ENCODE peak calls at places on chromosomes 5 and 9, in ten cellular contexts. N is SJSA1; F is aorta; J is PC-3; U is CD8-positive, alpha-beta T cell; D is body of pancreas; E is heart left ventricle; C is fibroblast of lung; W is IMR-90; T is transverse colon. L is an unnamed sample.

GRCh38 chr9:14314929-14315753 is 1.2 kb upstream of the NFIB start:
- DNase-seq in E (peak; percentile 98), N (peak; percentile 80), T (peak; percentile 91), F (peak; percentile 95), W (peak; percentile 34), J (peak; percentile 85), D (peak; percentile 97), C (peak; percentile 90), U (no peak), L (no peak)

GRCh38 chr5:142143878-142144277 is 35.3 kb downstream of the NDFIP1 start:
- DNase-seq in T (no peak), F (no peak), W (peak; percentile 58), D (no peak), U (no peak), E (no peak), N (no peak), C (peak; percentile 32), J (peak; percentile 50), L (peak; percentile 35)

GRCh38 chr9:36488322-36488838 is 84.3 kb upstream of the MELK start:
- DNase-seq in T (no peak), E (no peak), F (no peak), J (no peak), W (no peak), D (no peak), U (peak; percentile 18), C (no peak), N (peak; percentile 27), L (no peak)

GRCh38 chr9:99031319-99031718 is 73.6 kb upstream of the TGFBR1 start:
- DNase-seq in U (no peak), T (no peak), F (no peak), J (no peak), E (no peak), W (no peak), N (no peak), D (no peak), C (no peak), L (no peak)

GRCh38 chr9:131628821-131629197 is 83.5 kb downstream of the PRRT1B start:
- DNase-seq in E (no peak), J (no peak), U (no peak), W (no peak), D (no peak), T (no peak), C (no peak), N (no peak), F (no peak), L (no peak)

GRCh38 chr5:15574806-15575205 is 74.8 kb downstream of the FBXL7 start:
- DNase-seq in T (no peak), D (no peak), C (no peak), E (no peak), W (peak; percentile 7), F (no peak), N (no peak), J (no peak), U (no peak), L (no peak)

GRCh38 chr5:133337795-133338445 is 274.4 kb downstream of the FSTL4 start:
- DNase-seq in D (no peak), N (no peak), T (no peak), F (no peak), U (no peak), C (no peak), J (no peak), W (no peak), E (no peak), L (no peak)

GRCh38 chr5:33067291-33067690 is 356.2 kb downstream of the NPR3 start:
- DNase-seq in N (no peak), J (no peak), U (no peak), C (no peak), D (no peak), W (no peak), E (no peak), F (no peak), T (no peak), L (no peak)

GRCh38 chr5:116135344-116135743 is 50.5 kb downstream of the COMMD10 start:
- DNase-seq in N (no peak), U (peak; percentile 20), E (no peak), C (no peak), D (no peak), F (no peak), T (no peak), W (no peak), J (no peak), L (peak; percentile 14)

GRCh38 chr9:84955971-84956370 is 286.4 kb downstream of the NTRK2 start:
- DNase-seq in F (no peak), C (peak; percentile 56), D (no peak), W (no peak), N (no peak), J (no peak), U (no peak), E (no peak), T (no peak), L (no peak)

GRCh38 chr9:129384138-129384886 is 206.3 kb upstream of the IER5L start:
- DNase-seq in D (no peak), F (peak; percentile 28), T (no peak), J (no peak), E (peak; percentile 45), C (no peak), N (no peak), W (no peak), U (no peak), L (no peak)
- H3K27ac ChIP-seq in D (peak overlapping the region; percentile 98), F (peak overlapping the region; percentile 64), T (peak overlapping the region; percentile 98), J (no peak overlapping the region), E (peak overlapping the region; percentile 91), C (no peak overlapping the region), N (no peak overlapping the region), W (peak overlapping the region; percentile 8), U (peak overlapping the region; percentile 77), L (peak overlapping the region; percentile 38)

GRCh38 chr9:71446081-71446480 is 322.2 kb downstream of the CEMIP2 start:
- DNase-seq in U (no peak), D (no peak), N (no peak), C (no peak), E (no peak), F (no peak), T (no peak), J (no peak), W (no peak), L (no peak)
- H3K4me3 ChIP-seq in U (no peak overlapping the region), D (no peak overlapping the region), N (no peak overlapping the region), C (no peak overlapping the region), E (no peak overlapping the region), F (no peak overlapping the region), T (no peak overlapping the region), J (no peak overlapping the region), W (no peak overlapping the region), L (no peak overlapping the region)

GRCh38 chr9:111548623-111549022 is 23.6 kb downstream of the ZNF483 start:
- DNase-seq in N (no peak), U (no peak), W (no peak), F (no peak), C (no peak), E (no peak), T (no peak), J (no peak), D (no peak), L (no peak)

GRCh38 chr9:111542497-111543254 is 17.7 kb downstream of the ZNF483 start:
- DNase-seq in T (no peak), E (no peak), N (no peak), W (no peak), C (no peak), J (no peak), F (no peak), U (no peak), D (no peak), L (no peak)
- H3K9me3 ChIP-seq in T (peaks cover 92% of the 10 kb centered on the region), E (peaks cover 100% of the 10 kb centered on the region), N (peaks cover 16% of the 10 kb centered on the region), W (peaks cover 70% of the 10 kb centered on the region), C (no peaks in the 10 kb centered on the region), J (peaks cover 69% of the 10 kb centered on the region), F (peaks cover 17% of the 10 kb centered on the region), U (peaks cover 55% of the 10 kb centered on the region), D (peaks cover 51% of the 10 kb centered on the region), L (peaks cover 53% of the 10 kb centered on the region)

DNA sequence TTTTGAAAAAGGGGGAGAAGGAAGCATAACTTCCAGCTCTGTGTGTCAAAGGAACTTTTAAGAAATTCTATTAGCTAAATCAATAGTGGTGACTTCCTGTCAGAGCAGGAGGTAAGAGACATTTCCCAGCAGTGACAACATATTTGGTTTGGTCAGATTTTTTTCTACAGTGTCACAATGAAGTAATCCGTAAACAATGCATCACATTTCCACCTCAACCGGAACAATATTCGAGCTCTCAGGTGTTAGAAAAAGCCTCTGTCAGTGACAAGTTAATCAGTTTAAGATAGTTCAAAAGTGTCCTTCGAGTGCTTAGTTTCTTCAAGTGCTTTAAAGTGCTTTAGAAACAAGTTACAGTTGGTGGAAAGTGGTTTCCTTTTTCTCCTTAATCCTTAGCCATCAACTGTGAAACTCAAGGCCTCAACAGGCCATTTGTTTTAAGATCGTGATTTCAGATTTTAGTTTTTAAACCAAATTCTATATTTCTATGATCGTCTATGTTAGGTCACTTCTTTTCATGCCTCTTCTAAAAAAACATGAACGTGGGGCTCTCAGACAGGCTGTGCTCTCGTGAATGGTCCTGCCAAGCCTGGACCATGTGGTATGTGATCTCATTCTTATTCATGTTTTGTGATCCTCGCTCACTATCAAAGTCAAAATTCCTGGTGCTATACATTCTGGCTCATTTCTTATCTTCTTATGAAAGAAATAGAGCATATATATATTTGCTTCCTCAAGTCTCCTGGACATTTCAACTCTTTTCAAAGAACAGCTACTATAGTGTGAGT is 181.9 kb upstream of the HMHB1 start:
- DNase-seq in E (no peak), N (no peak), T (no peak), W (peak; percentile 86), J (peak; percentile 65), F (no peak), D (no peak), U (no peak), C (peak; percentile 75), L (no peak)
- H3K27ac ChIP-seq in E (no peak overlapping the region), N (peak overlapping the region; percentile 65), T (no peak overlapping the region), W (no peak overlapping the region), J (peak overlapping the region; percentile 90), F (no peak overlapping the region), D (no peak overlapping the region), U (no peak overlapping the region), C (peak overlapping the region; percentile 0), L (no peak overlapping the region)

L was measured in CD8-positive, alpha-beta memory T cell.